ENCODE peak calls at places on chromosomes 2 and 18, in nine cellular contexts. Z is H9, Y is ELF-1, B is left ventricle myocardium inferior, T is substantia nigra, U is fibroblast of gingiva, C is right lobe of liver, S is AML-193, H is H54. G is an unnamed sample.

GRCh38 chr2:107669335-107669734 is 157.4 kb upstream of the RGPD4 start:
- DNase-seq in U (no peak), T (no peak), Y (no peak), B (no peak), S (no peak), C (no peak), Z (no peak), H (no peak), G (no peak)

GRCh38 chr2:240916571-240917008 is 10.5 kb downstream of the CROCC2 start:
- DNase-seq in B (peak), S (no peak), Y (no peak), C (peak), H (peak), U (peak), T (no peak), Z (peak), G (no peak)

GRCh38 chr18:7037470-7037869 is 80.1 kb downstream of the LAMA1 start:
- DNase-seq in Y (no peak), C (no peak), Z (no peak), S (no peak), H (no peak), U (no peak), T (no peak), B (no peak), G (no peak)

GRCh38 chr2:79832540-79833234 is 319.8 kb downstream of the CTNNA2 start:
- DNase-seq in Y (peak), U (no peak), H (no peak), T (peak), S (no peak), B (no peak), Z (peak), C (no peak), G (peak)

GRCh38 chr2:148317598-148317997 is 296.7 kb downstream of the MBD5 start:
- DNase-seq in T (no peak), C (no peak), Y (no peak), H (no peak), B (no peak), Z (no peak), U (no peak), S (no peak), G (no peak)

GRCh38 chr2:107534926-107535325 is 291.8 kb upstream of the RGPD4 start:
- DNase-seq in C (no peak), H (no peak), S (no peak), T (no peak), B (no peak), Y (no peak), Z (no peak), U (no peak), G (no peak)

GRCh38 chr2:108297436-108298141 is 8.9 kb downstream of the SULT1C2 start:
- DNase-seq in Z (no peak), C (no peak), S (no peak), Y (no peak), H (peak), U (no peak), T (no peak), B (no peak), G (no peak)

GRCh38 chr2:105149272-105149671 is 92.3 kb upstream of the GPR45 start:
- DNase-seq in H (no peak), Y (no peak), S (no peak), C (no peak), T (no peak), B (no peak), U (no peak), Z (no peak), G (no peak)

GRCh38 chr18:41940506-41941215 is 14.4 kb upstream of the PIK3C3 start:
- DNase-seq in Y (peak), C (no peak), Z (peak), S (no peak), T (no peak), H (peak), B (no peak), U (peak), G (no peak)